ENCODE peak calls at places on chromosomes 16 and 17, in six cellular contexts. A is pancreas, O is PC-9, L is heart left ventricle, G is A673, D is NT2/D1. Y is an unnamed sample.

GRCh38 chr17:40244255-40244654 is 25.2 kb downstream of the WIPF2 start:
- DNase-seq in A (no peak), O (no peak), L (no peak), G (no peak), D (no peak), Y (no peak)

GRCh38 chr16:31357324-31358156 is 2.6 kb downstream of the ITGAX start:
- DNase-seq in A (no peak), O (no peak), L (no peak), G (no peak), D (no peak), Y (no peak)

GRCh38 chr16:53041196-53041977 is 11.3 kb downstream of the CHD9NB start:
- DNase-seq in A (no peak), O (peak; percentile 55), L (peak; percentile 87), G (peak; percentile 91), D (peak; percentile 88), Y (peak; percentile 55)

GRCh38 chr17:74466111-74466784 is at the start of gene CD300A:
- DNase-seq in A (no peak), O (no peak), L (peak; percentile 65), G (no peak), D (no peak), Y (no peak)

GRCh38 chr16:49459953-49460735 is 86.5 kb downstream of the C16orf78 start:
- DNase-seq in A (no peak), O (no peak), L (no peak), G (no peak), D (no peak), Y (peak; percentile 19)

GRCh38 chr17:64385187-64386083 is 5.2 kb downstream of the PECAM1 start:
- DNase-seq in A (no peak), O (peak; percentile 88), L (peak; percentile 50), G (peak; percentile 33), D (no peak), Y (no peak)

GRCh38 chr17:19398301-19399181 is 11.6 kb upstream of the MFAP4 start:
- DNase-seq in A (peak; percentile 25), O (peak; percentile 71), L (peak; percentile 46), G (peak; percentile 56), D (no peak), Y (no peak)

GRCh38 chr17:37160940-37161339 is 212.2 kb downstream of the AATF start:
- DNase-seq in A (no peak), O (no peak), L (no peak), G (no peak), D (no peak), Y (no peak)

GRCh38 chr16:56916571-56917403 is 15.2 kb upstream of the HERPUD1 start:
- DNase-seq in A (no peak), O (no peak), L (no peak), G (no peak), D (no peak), Y (no peak)

GRCh38 chr16:2749476-2749875 is 3.0 kb upstream of the SRRM2 start:
- DNase-seq in A (no peak), O (no peak), L (no peak), G (no peak), D (no peak), Y (no peak)

GRCh38 chr17:76131692-76132573 is 9.1 kb downstream of the FOXJ1 start:
- DNase-seq in A (no peak), O (peak; percentile 75), L (no peak), G (no peak), D (no peak), Y (peak; percentile 40)

GRCh38 chr17:28774206-28774605 is 30.4 kb downstream of the TRAF4 start:
- DNase-seq in A (no peak), O (no peak), L (no peak), G (no peak), D (no peak), Y (no peak)

GRCh38 chr17:77695386-77695785 is 263.1 kb upstream of the TNRC6C start:
- DNase-seq in A (no peak), O (no peak), L (no peak), G (no peak), D (no peak), Y (no peak)

GRCh38 chr16:819336-819735 is 18.8 kb upstream of the GNG13 start:
- DNase-seq in A (no peak), O (no peak), L (no peak), G (no peak), D (no peak), Y (no peak)

GRCh38 chr16:70805787-70806186 is 4.8 kb upstream of the VAC14 start:
- DNase-seq in A (no peak), O (no peak), L (no peak), G (peak; percentile 14), D (no peak), Y (no peak)

GRCh38 chr17:78933959-78934568 is 8.9 kb upstream of the TIMP2 start:
- DNase-seq in A (peak; percentile 98), O (peak; percentile 92), L (peak; percentile 93), G (peak; percentile 85), D (no peak), Y (peak; percentile 27)

GRCh38 chr16:54434859-54435258 is 148.3 kb upstream of the IRX3 start:
- DNase-seq in A (no peak), O (no peak), L (no peak), G (no peak), D (no peak), Y (no peak)

DNA sequence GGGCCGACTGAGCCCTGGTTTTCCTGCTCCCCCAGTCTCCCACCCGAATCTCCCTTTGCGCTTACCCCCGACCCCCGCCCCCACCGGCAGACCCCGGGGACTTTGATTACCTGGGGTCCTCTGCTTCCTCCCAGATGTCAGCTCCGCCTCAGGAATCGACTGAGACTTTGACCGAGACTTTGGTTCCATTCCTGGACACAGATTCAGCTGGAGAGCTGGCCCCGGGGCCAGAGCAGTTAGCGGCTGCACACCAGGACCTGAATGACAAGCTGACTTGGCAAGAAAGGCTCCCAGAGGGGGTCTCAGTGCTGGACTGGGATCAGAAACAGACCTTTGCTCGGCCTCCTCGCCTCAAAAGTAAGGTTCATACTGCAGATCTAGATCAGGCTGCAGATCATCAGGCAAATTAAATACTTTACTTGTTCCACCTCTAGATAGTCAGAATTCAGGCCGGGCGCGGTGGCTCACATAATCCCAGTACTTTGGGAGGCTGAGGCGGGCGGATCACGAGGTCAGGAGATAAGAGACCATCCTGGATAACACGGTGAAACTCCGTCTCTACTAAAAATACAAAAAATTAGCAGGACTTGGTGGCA is 60.3 kb upstream of the FBXO47 start:
- DNase-seq in A (no peak), O (no peak), L (no peak), G (no peak), D (no peak), Y (no peak)
- H3K4me3 ChIP-seq in A (peak overlapping the region; percentile 47), O (peak overlapping the region; percentile 51), L (peak overlapping the region; percentile 54), G (peak overlapping the region; percentile 36), D (peak overlapping the region; percentile 39), Y (peak overlapping the region; percentile 37)

DNA sequence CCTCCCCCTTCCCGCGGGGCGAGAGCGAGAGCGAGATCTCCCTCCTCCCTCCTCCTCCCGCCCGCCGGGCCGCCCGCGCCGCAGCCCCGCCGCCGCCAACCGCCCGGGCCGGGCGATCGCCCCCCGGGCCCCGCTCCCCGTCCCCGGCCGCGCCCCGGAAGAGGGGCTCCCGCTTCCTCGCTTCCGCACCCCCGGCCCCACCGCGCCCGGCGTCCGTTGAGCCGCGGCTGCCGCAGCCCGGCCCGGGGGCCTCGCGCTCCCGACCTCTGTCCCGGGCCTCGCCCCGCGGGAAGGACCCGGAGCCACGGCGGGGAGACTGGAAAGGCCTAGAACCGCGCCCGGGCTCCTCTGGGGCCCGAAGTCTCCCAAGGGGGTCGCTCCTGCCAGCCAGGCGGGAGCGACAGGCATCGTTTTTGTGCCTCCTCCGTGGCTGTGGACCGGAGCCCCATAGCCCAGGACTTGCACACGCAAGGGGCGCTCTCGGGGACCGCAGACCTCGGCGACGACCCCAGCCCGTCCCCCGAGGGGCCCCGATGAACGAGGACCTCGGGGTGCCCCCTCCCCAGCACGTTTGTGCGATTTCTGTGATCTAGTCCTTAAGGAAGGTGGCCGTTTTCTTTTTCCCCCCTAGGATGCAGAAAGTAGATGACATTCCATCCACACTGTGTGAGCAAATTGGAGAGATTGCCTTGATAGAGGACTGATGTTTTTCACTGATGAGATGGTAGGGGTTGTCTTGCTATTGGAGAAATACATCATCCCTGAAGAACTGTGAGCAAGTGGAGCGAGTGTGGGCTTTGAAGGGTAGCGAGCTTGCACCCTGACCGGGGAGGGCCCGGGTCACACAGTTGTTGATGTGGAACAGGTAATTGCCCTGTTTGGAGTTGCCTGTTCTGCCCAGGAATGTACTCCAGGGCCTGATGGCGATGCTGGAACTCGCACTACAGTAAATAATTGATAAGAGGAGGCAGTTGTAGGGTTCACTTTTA is 610 bp downstream of the BANP start:
- DNase-seq in A (peak; percentile 40), O (no peak), L (peak; percentile 49), G (peak; percentile 38), D (no peak), Y (no peak)
- H3K4me1 ChIP-seq in A (peaks cover 31% of the 10 kb centered on the region), O (peaks cover 24% of the 10 kb centered on the region), L (no peaks in the 10 kb centered on the region), G (peaks cover 23% of the 10 kb centered on the region), D (peaks cover 8% of the 10 kb centered on the region), Y (peaks cover 32% of the 10 kb centered on the region)

GRCh38 chr16:88926374-88926990 is 50.5 kb downstream of the CBFA2T3 start:
- DNase-seq in A (no peak), O (peak; percentile 59), L (no peak), G (no peak), D (no peak), Y (no peak)
- H3K4me3 ChIP-seq in A (no peak overlapping the region), O (peak overlapping the region; percentile 42), L (no peak overlapping the region), G (no peak overlapping the region), D (no peak overlapping the region), Y (no peak overlapping the region)

GRCh38 chr17:38449364-38449763 is 21.1 kb downstream of the ARHGAP23 start:
- DNase-seq in A (no peak), O (peak; percentile 95), L (no peak), G (no peak), D (no peak), Y (peak; percentile 96)
- H3K4me1 ChIP-seq in A (no peaks in the 10 kb centered on the region), O (peaks cover 71% of the 10 kb centered on the region), L (peaks cover 12% of the 10 kb centered on the region), G (peaks cover 24% of the 10 kb centered on the region), D (peaks cover 27% of the 10 kb centered on the region), Y (peaks cover 57% of the 10 kb centered on the region)

GRCh38 chr17:48840441-48840840 is 9.6 kb downstream of the CALCOCO2 start:
- DNase-seq in A (no peak), O (no peak), L (no peak), G (no peak), D (no peak), Y (no peak)
- H3K4me3 ChIP-seq in A (no peak overlapping the region), O (no peak overlapping the region), L (no peak overlapping the region), G (peak overlapping the region; percentile 24), D (no peak overlapping the region), Y (no peak overlapping the region)

Y was measured in Caco-2.